ENCODE peak calls at places on chromosome 18, in ten cellular contexts. E is esophagus muscularis mucosa, L is stomach, H is suprapubic skin, W is transverse colon, B is ovary, C is HepG2, X is sigmoid colon, O is tibial nerve, Y is H1. V is an unnamed sample.

GRCh38 chr18:8705280-8705940 is at the start of gene MTCL1:
- DNase-seq in E (peak; percentile 42), L (peak; percentile 34), H (peak; percentile 70), W (no peak), B (no peak), C (no peak), X (peak; percentile 68), O (no peak), Y (peak; percentile 70), V (no peak)

GRCh38 chr18:47215554-47216138 is 35.8 kb downstream of the SKOR2 start:
- DNase-seq in E (no peak), L (no peak), H (no peak), W (no peak), B (no peak), C (peak; percentile 44), X (no peak), O (peak; percentile 15), Y (no peak), V (no peak)

GRCh38 chr18:22136395-22136794 is 33.0 kb upstream of the GATA6 start:
- DNase-seq in E (no peak), L (no peak), H (no peak), W (no peak), B (no peak), C (no peak), X (no peak), O (no peak), Y (no peak), V (no peak)

GRCh38 chr18:42228581-42228980 is 273.5 kb downstream of the PIK3C3 start:
- DNase-seq in E (no peak), L (no peak), H (no peak), W (no peak), B (no peak), C (no peak), X (no peak), O (no peak), Y (no peak), V (no peak)

GRCh38 chr18:48530399-48531081 is 8.3 kb upstream of the CTIF start:
- DNase-seq in E (no peak), L (no peak), H (no peak), W (no peak), B (no peak), C (no peak), X (no peak), O (no peak), Y (no peak), V (no peak)

GRCh38 chr18:63240541-63241316 is 78.8 kb downstream of the BCL2 start:
- DNase-seq in E (peak; percentile 12), L (no peak), H (no peak), W (no peak), B (no peak), C (no peak), X (no peak), O (no peak), Y (no peak), V (no peak)

GRCh38 chr18:7572837-7573236 is 5.7 kb downstream of the PTPRM start:
- DNase-seq in E (no peak), L (no peak), H (no peak), W (no peak), B (no peak), C (no peak), X (no peak), O (no peak), Y (no peak), V (no peak)

GRCh38 chr18:36580874-36581750 is 247.7 kb downstream of the TPGS2 start:
- DNase-seq in E (peak; percentile 89), L (no peak), H (no peak), W (no peak), B (no peak), C (no peak), X (no peak), O (no peak), Y (no peak), V (no peak)

GRCh38 chr18:77061946-77062517 is 70.6 kb downstream of the MBP start:
- DNase-seq in E (no peak), L (no peak), H (no peak), W (no peak), B (no peak), C (no peak), X (no peak), O (no peak), Y (no peak), V (no peak)

GRCh38 chr18:61554117-61554776 is 221.0 kb downstream of the CDH20 start:
- DNase-seq in E (peak; percentile 75), L (no peak), H (no peak), W (no peak), B (peak; percentile 63), C (no peak), X (no peak), O (no peak), Y (no peak), V (peak; percentile 81)

GRCh38 chr18:23650963-23651927 is 11.5 kb downstream of the ANKRD29 start:
- DNase-seq in E (no peak), L (no peak), H (no peak), W (no peak), B (no peak), C (peak; percentile 66), X (no peak), O (no peak), Y (no peak), V (no peak)

GRCh38 chr18:58101291-58101706 is 57.3 kb downstream of the NEDD4L start:
- DNase-seq in E (no peak), L (no peak), H (no peak), W (no peak), B (no peak), C (no peak), X (no peak), O (no peak), Y (no peak), V (no peak)

GRCh38 chr18:28735731-28736130 is 558.8 kb upstream of the CDH2 start:
- DNase-seq in E (no peak), L (no peak), H (no peak), W (no peak), B (no peak), C (no peak), X (no peak), O (no peak), Y (no peak), V (no peak)

GRCh38 chr18:21833619-21834300 is 93.2 kb downstream of the MIB1 start:
- DNase-seq in E (no peak), L (no peak), H (no peak), W (no peak), B (no peak), C (no peak), X (no peak), O (no peak), Y (no peak), V (no peak)

GRCh38 chr18:35111086-35111485 is 69.9 kb downstream of the MAPRE2 start:
- DNase-seq in E (no peak), L (no peak), H (no peak), W (no peak), B (no peak), C (no peak), X (no peak), O (no peak), Y (no peak), V (no peak)

GRCh38 chr18:26405190-26405781 is 143.1 kb downstream of the KCTD1 start:
- DNase-seq in E (peak; percentile 75), L (peak; percentile 48), H (no peak), W (peak; percentile 15), B (no peak), C (peak; percentile 30), X (no peak), O (no peak), Y (no peak), V (peak; percentile 26)

GRCh38 chr18:9992988-9993845 is 79.4 kb downstream of the VAPA start:
- DNase-seq in E (peak; percentile 86), L (no peak), H (no peak), W (no peak), B (no peak), C (no peak), X (no peak), O (no peak), Y (peak; percentile 30), V (no peak)

GRCh38 chr18:32333781-32334180 is 136.9 kb downstream of the GAREM1 start:
- DNase-seq in E (no peak), L (no peak), H (no peak), W (no peak), B (no peak), C (no peak), X (no peak), O (no peak), Y (no peak), V (no peak)
- TF ChIP-seq POLR2A in E (no peak), L (no peak), H (no peak), W (no peak), B (no peak), C (no peak), X (no peak), O (no peak), Y (no peak), V (no peak)

GRCh38 chr18:55779711-55780590 is 192.0 kb upstream of the TCF4 start:
- DNase-seq in E (no peak), L (no peak), H (peak; percentile 61), W (peak; percentile 7), B (peak; percentile 71), C (no peak), X (peak; percentile 63), O (no peak), Y (peak; percentile 63), V (peak; percentile 22)

GRCh38 chr18:55777666-55778304 is 189.8 kb upstream of the TCF4 start:
- DNase-seq in E (no peak), L (no peak), H (no peak), W (no peak), B (no peak), C (no peak), X (no peak), O (no peak), Y (no peak), V (no peak)

GRCh38 chr18:55778731-55779460 is 190.9 kb upstream of the TCF4 start:
- DNase-seq in E (no peak), L (no peak), H (no peak), W (no peak), B (no peak), C (no peak), X (no peak), O (no peak), Y (no peak), V (no peak)

GRCh38 chr18:55780591-55781071 is 192.6 kb upstream of the TCF4 start:
- DNase-seq in E (no peak), L (no peak), H (no peak), W (no peak), B (no peak), C (no peak), X (no peak), O (no peak), Y (no peak), V (no peak)

GRCh38 chr18:55779461-55779710 is 191.4 kb upstream of the TCF4 start:
- DNase-seq in E (no peak), L (no peak), H (peak; percentile 65), W (no peak), B (no peak), C (no peak), X (no peak), O (no peak), Y (no peak), V (peak; percentile 23)
- TF ChIP-seq EP300 in E (no peak), L (no peak), H (no peak), W (no peak), B (no peak), C (no peak), X (no peak), O (no peak), Y (no peak), V (no peak)

GRCh38 chr18:50274044-50274442 is 7.3 kb downstream of the MBD1 start:
- DNase-seq in E (no peak), L (no peak), H (no peak), W (no peak), B (no peak), C (no peak), X (no peak), O (no peak), Y (no peak), V (peak; percentile 67)
- H3K36me3 ChIP-seq in E (peaks cover 65% of the 10 kb centered on the region), L (peaks cover 100% of the 10 kb centered on the region), H (peaks cover 75% of the 10 kb centered on the region), W (peaks cover 5% of the 10 kb centered on the region), B (peaks cover 4% of the 10 kb centered on the region), C (peaks cover 43% of the 10 kb centered on the region), X (peaks cover 63% of the 10 kb centered on the region), O (peaks cover 58% of the 10 kb centered on the region), Y (peaks cover 60% of the 10 kb centered on the region), V (peaks cover 68% of the 10 kb centered on the region)

GRCh38 chr18:13617826-13618515 is 108.4 kb downstream of the FAM210A start:
- DNase-seq in E (peak; percentile 57), L (no peak), H (no peak), W (no peak), B (no peak), C (no peak), X (peak; percentile 29), O (no peak), Y (no peak), V (no peak)
- TF ChIP-seq POLR2A in E (no peak), L (no peak), H (no peak), W (no peak), B (no peak), C (no peak), X (no peak), O (no peak), Y (no peak), V (no peak)